ENCODE peak calls at places on chromosomes 4 and X, in four cellular contexts. V, B, J and C are unnamed samples.
A peak's percentile ranks its signal among the peaks of the same experiment; 100 is the strongest.

GRCh38 chrX:40176256-40176978 is 78.7 kb upstream of the BCOR start:
- DNase-seq in J (no peak), B (peak; percentile 57), V (peak; percentile 84), C (peak; percentile 57)

GRCh38 chr4:82745173-82745842 is 53.3 kb downstream of the SCD5 start:
- DNase-seq in J (no peak), B (no peak), V (no peak), C (no peak)

GRCh38 chrX:75114638-75115037 is 41.4 kb downstream of the ABCB7 start:
- DNase-seq in V (no peak), J (no peak), B (no peak), C (no peak)

GRCh38 chr4:182448281-182449151 is 205.3 kb downstream of the TENM3 start:
- DNase-seq in J (peak; percentile 31), V (peak; percentile 88), B (peak; percentile 95), C (peak; percentile 94)

GRCh38 chr4:7741946-7742806 is 197.5 kb downstream of the AFAP1 start:
- DNase-seq in J (no peak), V (no peak), B (no peak), C (no peak)

GRCh38 chr4:40193578-40193977 is 3.3 kb upstream of the RHOH start:
- DNase-seq in V (no peak), B (no peak), J (no peak), C (peak; percentile 22)

GRCh38 chr4:139547979-139548378 is 8.0 kb downstream of the SETD7 start:
- DNase-seq in J (no peak), V (no peak), B (no peak), C (no peak)

GRCh38 chr4:8215001-8215427 is 15.9 kb downstream of the SH3TC1 start:
- DNase-seq in J (no peak), B (no peak), V (peak; percentile 77), C (no peak)

GRCh38 chr4:147480891-147481576 is at the start of gene EDNRA:
- DNase-seq in V (peak; percentile 69), J (no peak), B (peak; percentile 44), C (peak; percentile 49)

DNA sequence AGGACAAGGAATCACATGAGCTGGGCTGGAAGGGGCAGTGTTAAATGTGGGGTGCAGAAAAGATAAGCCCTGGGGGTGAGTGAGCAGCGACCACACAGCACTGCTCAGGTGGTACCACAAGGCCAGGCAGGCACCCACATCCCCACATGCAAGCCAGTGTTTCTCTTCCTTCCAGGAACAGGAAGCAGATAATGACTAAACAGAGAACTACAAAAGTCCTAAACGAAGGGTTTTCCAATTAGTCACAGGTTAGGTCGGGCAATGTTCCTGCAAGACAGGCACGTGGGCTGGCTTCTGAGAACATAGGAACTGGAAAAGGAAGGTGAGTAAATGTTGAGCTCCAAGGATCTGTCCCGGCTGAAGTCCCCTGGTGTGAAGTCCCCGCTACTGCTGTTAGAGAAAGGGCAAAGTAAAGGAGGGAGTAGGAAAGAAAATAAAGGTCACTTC is 19.5 kb downstream of the RELL1 start:
- DNase-seq in B (peak; percentile 31), V (peak; percentile 78), J (peak; percentile 15), C (no peak)
- H3K27ac ChIP-seq in B (peak overlapping the region; percentile 43), V (peak overlapping the region; percentile 11), J (no peak overlapping the region), C (no peak overlapping the region)

GRCh38 chrX:135089126-135089525 is 31.2 kb downstream of the ETDB start:
- DNase-seq in B (no peak), J (no peak), V (no peak), C (no peak)
- H3K27me3 ChIP-seq in B (no peaks in the 10 kb centered on the region), J (no peaks in the 10 kb centered on the region), V (no peaks in the 10 kb centered on the region), C (peaks cover 2% of the 10 kb centered on the region)

GRCh38 chr4:78691971-78692814 is 84.0 kb upstream of the BMP2K start:
- DNase-seq in V (no peak), B (peak; percentile 43), J (no peak), C (no peak)
- H3K27ac ChIP-seq in V (no peak overlapping the region), B (no peak overlapping the region), J (no peak overlapping the region), C (no peak overlapping the region)

GRCh38 chr4:140756292-140757219 is at the start of gene TBC1D9:
- DNase-seq in V (peak; percentile 91), B (peak; percentile 89), J (peak; percentile 42), C (peak; percentile 93)
- H3K27me3 ChIP-seq in V (no peaks in the 10 kb centered on the region), B (no peaks in the 10 kb centered on the region), J (no peaks in the 10 kb centered on the region), C (no peaks in the 10 kb centered on the region)

GRCh38 chr4:48195853-48196252 is 61.8 kb upstream of the TXK start:
- DNase-seq in V (no peak), B (no peak), J (no peak), C (no peak)

GRCh38 chr4:48194986-48195773 is 61.1 kb upstream of the TXK start:
- DNase-seq in B (no peak), J (no peak), V (no peak), C (no peak)

GRCh38 chr4:48197643-48198237 is 63.7 kb upstream of the TXK start:
- DNase-seq in B (no peak), V (no peak), J (no peak), C (no peak)

GRCh38 chr4:48193921-48194320 is 59.9 kb upstream of the TXK start:
- DNase-seq in B (no peak), J (no peak), V (no peak), C (no peak)

DNA sequence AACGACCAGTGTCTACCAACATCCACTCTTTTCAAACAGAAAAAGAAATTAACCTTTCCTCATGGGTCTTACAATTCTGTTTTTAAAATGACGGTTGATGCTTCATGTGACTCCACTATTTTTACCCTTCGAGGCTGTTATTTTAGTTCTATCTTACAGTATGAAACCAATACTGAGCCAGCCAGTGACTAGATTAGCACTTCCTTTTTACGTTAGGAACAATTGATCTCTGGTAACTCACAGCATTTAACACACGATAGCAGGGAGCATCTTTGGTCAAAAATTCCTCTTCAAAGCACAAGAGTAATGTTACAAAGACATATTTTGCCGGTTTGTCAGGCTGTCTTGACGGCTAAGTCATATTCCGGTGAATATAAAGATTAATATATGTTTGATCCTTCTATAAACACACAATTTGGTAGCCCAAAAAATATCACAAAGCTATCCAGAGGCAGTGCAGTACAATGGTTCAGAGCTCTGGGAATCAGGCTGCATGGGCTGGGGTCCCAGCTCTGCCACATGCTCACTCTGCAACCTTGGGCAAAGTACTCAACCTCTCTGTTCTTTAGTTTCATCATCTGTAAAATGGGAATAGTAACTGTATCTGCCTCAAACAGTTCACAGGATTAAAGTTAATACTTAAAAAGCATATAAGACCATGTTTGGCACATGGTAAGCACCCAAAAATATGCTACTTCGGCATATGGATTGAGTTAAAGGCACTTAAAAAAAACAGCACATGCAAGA is 62.9 kb upstream of the TXK start:
- DNase-seq in V (no peak), J (no peak), B (no peak), C (no peak)
- H3K27ac ChIP-seq in V (no peak overlapping the region), J (no peak overlapping the region), B (no peak overlapping the region), C (no peak overlapping the region)

GRCh38 chr4:152936446-152937279 is 540 bp downstream of the FHDC1 start:
- DNase-seq in B (peak; percentile 23), V (no peak), J (no peak), C (peak; percentile 62)
- H3K27me3 ChIP-seq in B (no peaks in the 10 kb centered on the region), V (peaks cover 4% of the 10 kb centered on the region), J (no peaks in the 10 kb centered on the region), C (no peaks in the 10 kb centered on the region)

GRCh38 chrX:10617186-10617963 is 3.0 kb downstream of the MID1 start:
- DNase-seq in V (no peak), J (no peak), B (no peak), C (no peak)
- H3K27ac ChIP-seq in V (no peak overlapping the region), J (no peak overlapping the region), B (peak overlapping the region; percentile 88), C (no peak overlapping the region)